ENCODE peak calls at places on chromosomes 6 and 20, in six cellular contexts. One of them, this sample, is unnamed.

GRCh38 chr20:55888655-55889054 is 116.7 kb downstream of the CBLN4 start:
- DNase-seq in coronary artery: no peak
- DNase-seq in left lung: no peak
- DNase-seq in nephron progenitor cell: no peak
- DNase-seq in WTC11: no peak
- DNase-seq in OCI-LY7: peak
- DNase-seq in this sample: no peak

GRCh38 chr6:16408766-16409165 is 170.4 kb downstream of the GMPR start:
- DNase-seq in WTC11: no peak
- DNase-seq in left lung: no peak
- DNase-seq in coronary artery: no peak
- DNase-seq in nephron progenitor cell: no peak
- DNase-seq in OCI-LY7: no peak
- DNase-seq in this sample: no peak

GRCh38 chr6:68086199-68086598 is 548.9 kb upstream of the ADGRB3 start:
- DNase-seq in nephron progenitor cell: no peak
- DNase-seq in OCI-LY7: peak
- DNase-seq in WTC11: no peak
- DNase-seq in coronary artery: no peak
- DNase-seq in left lung: no peak
- DNase-seq in this sample: no peak

GRCh38 chr6:165663283-165663735 is 268 bp upstream of the PDE10A start:
- DNase-seq in OCI-LY7: no peak
- DNase-seq in coronary artery: no peak
- DNase-seq in WTC11: peak
- DNase-seq in left lung: no peak
- DNase-seq in nephron progenitor cell: no peak
- DNase-seq in this sample: no peak

GRCh38 chr20:38355161-38356012 is 9.1 kb downstream of the LBP start:
- DNase-seq in coronary artery: no peak
- DNase-seq in WTC11: peak
- DNase-seq in left lung: no peak
- DNase-seq in OCI-LY7: peak
- DNase-seq in nephron progenitor cell: no peak
- DNase-seq in this sample: no peak

GRCh38 chr6:90319979-90320667 is 23.5 kb upstream of the BACH2 start:
- DNase-seq in nephron progenitor cell: no peak
- DNase-seq in left lung: no peak
- DNase-seq in coronary artery: no peak
- DNase-seq in OCI-LY7: no peak
- DNase-seq in WTC11: no peak
- DNase-seq in this sample: no peak

GRCh38 chr20:51930775-51931174 is 128.5 kb upstream of the SALL4 start:
- DNase-seq in left lung: no peak
- DNase-seq in nephron progenitor cell: no peak
- DNase-seq in WTC11: no peak
- DNase-seq in OCI-LY7: no peak
- DNase-seq in coronary artery: no peak
- DNase-seq in this sample: peak

GRCh38 chr6:101666256-101666655 is 272.7 kb downstream of the GRIK2 start:
- DNase-seq in OCI-LY7: no peak
- DNase-seq in coronary artery: no peak
- DNase-seq in WTC11: no peak
- DNase-seq in nephron progenitor cell: no peak
- DNase-seq in left lung: no peak
- DNase-seq in this sample: peak

GRCh38 chr20:38536310-38536709 is 44.7 kb upstream of the ADIG start:
- DNase-seq in left lung: no peak
- DNase-seq in OCI-LY7: no peak
- DNase-seq in nephron progenitor cell: no peak
- DNase-seq in WTC11: no peak
- DNase-seq in coronary artery: no peak
- DNase-seq in this sample: peak

GRCh38 chr6:130161627-130162404 is 60.9 kb downstream of the SAMD3 start:
- DNase-seq in coronary artery: no peak
- DNase-seq in OCI-LY7: no peak
- DNase-seq in nephron progenitor cell: no peak
- DNase-seq in left lung: no peak
- DNase-seq in WTC11: no peak
- DNase-seq in this sample: no peak

GRCh38 chr6:148082721-148083120 is 259.9 kb upstream of the SASH1 start:
- DNase-seq in left lung: no peak
- DNase-seq in coronary artery: no peak
- DNase-seq in OCI-LY7: no peak
- DNase-seq in WTC11: no peak
- DNase-seq in nephron progenitor cell: no peak
- DNase-seq in this sample: no peak

GRCh38 chr20:50302463-50303041 is 111.9 kb downstream of the CEBPB start:
- DNase-seq in coronary artery: no peak
- DNase-seq in left lung: peak
- DNase-seq in nephron progenitor cell: no peak
- DNase-seq in WTC11: no peak
- DNase-seq in OCI-LY7: no peak
- DNase-seq in this sample: no peak

GRCh38 chr6:133890941-133891813 is 2.3 kb downstream of the TCF21 start:
- DNase-seq in nephron progenitor cell: peak
- DNase-seq in WTC11: peak
- DNase-seq in coronary artery: peak
- DNase-seq in OCI-LY7: no peak
- DNase-seq in left lung: no peak
- DNase-seq in this sample: peak
- TF ChIP-seq CTCF in nephron progenitor cell: no peak
- TF ChIP-seq CTCF in WTC11: no peak
- TF ChIP-seq CTCF in coronary artery: no peak
- TF ChIP-seq CTCF in OCI-LY7: no peak
- TF ChIP-seq CTCF in left lung: no peak
- TF ChIP-seq CTCF in this sample: no peak

GRCh38 chr20:41468994-41469600 is 102.5 kb upstream of the EMILIN3 start:
- DNase-seq in WTC11: no peak
- DNase-seq in coronary artery: no peak
- DNase-seq in left lung: no peak
- DNase-seq in nephron progenitor cell: no peak
- DNase-seq in OCI-LY7: no peak
- DNase-seq in this sample: no peak

GRCh38 chr20:41470362-41471095 is 103.9 kb upstream of the EMILIN3 start:
- DNase-seq in left lung: no peak
- DNase-seq in OCI-LY7: no peak
- DNase-seq in nephron progenitor cell: no peak
- DNase-seq in WTC11: no peak
- DNase-seq in coronary artery: no peak
- DNase-seq in this sample: no peak

GRCh38 chr20:41469868-41470267 is 103.2 kb upstream of the EMILIN3 start:
- DNase-seq in WTC11: no peak
- DNase-seq in coronary artery: no peak
- DNase-seq in left lung: no peak
- DNase-seq in OCI-LY7: no peak
- DNase-seq in nephron progenitor cell: no peak
- DNase-seq in this sample: no peak

GRCh38 chr20:41467690-41468089 is 101.1 kb upstream of the EMILIN3 start:
- DNase-seq in coronary artery: no peak
- DNase-seq in WTC11: no peak
- DNase-seq in nephron progenitor cell: no peak
- DNase-seq in left lung: no peak
- DNase-seq in OCI-LY7: no peak
- DNase-seq in this sample: peak

DNA sequence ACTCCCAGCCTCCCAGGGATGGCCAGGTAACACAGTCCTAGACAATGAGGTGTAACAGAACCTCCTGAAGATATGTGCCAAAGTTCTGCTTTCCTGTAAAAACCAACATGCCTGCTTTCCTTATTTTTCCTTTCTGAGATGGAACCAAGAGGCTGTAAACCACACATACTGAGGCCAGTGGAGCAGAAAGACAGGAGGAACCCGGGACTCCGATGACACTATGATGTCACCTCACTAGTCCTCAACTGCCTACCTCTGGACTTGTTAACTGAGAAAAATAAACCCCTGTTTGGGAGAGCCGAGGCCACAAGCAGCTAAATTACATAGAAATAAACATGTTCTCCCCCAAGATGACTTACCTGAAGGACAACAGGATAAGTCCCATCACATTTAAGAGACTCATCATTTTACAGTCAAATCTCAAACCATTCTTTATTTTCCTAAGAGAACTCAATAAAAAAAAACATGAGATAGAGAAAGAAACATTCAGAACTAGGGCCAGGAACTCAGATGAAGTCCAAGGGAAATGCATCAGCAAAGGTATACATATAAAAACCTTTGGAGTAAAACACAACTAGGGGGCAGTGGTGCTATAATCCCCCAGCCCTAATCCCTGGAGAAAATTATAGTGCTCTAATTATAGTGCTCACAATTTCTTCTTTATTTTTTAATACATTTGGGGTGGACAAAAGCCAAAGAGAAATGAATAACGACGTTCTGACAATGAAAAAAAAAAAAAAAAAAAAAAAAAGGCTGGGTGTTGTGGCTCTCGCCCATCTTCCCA is 100.4 kb upstream of the EMILIN3 start:
- DNase-seq in OCI-LY7: no peak
- DNase-seq in WTC11: no peak
- DNase-seq in left lung: no peak
- DNase-seq in coronary artery: no peak
- DNase-seq in nephron progenitor cell: no peak
- DNase-seq in this sample: no peak
- TF ChIP-seq CTCF in OCI-LY7: peak
- TF ChIP-seq CTCF in WTC11: no peak
- TF ChIP-seq CTCF in left lung: no peak
- TF ChIP-seq CTCF in coronary artery: no peak
- TF ChIP-seq CTCF in nephron progenitor cell: no peak
- TF ChIP-seq CTCF in this sample: no peak

DNA sequence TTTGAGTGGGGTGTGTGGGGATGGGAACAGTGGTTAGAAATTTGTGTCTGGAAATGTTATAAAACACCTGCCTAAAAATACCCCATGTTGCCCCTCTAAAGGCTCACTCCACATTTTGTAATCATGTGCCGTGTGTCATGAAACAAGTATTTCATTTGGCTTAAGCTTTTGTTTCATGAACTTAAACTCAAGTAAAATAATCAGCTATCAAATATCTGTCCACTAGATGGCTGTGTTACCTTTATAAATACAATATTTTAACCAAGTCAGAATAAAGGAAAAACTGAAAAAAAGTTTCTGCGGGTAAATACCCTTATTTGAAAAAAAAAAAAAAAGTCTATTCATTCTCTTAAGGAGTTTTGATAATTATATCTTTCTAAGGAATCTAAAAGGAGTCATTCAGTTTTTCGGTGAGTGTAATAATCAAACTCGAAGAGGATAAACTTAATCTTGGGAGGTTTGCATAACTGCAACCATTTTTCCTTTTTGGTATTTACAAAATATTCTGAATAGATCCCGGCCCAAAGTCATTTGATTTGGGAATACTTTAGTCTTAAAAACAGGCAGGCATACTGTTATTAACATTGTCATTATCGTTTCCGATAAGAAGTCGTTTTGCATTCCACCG is 29.9 kb upstream of the MTRF1L start:
- DNase-seq in OCI-LY7: peak
- DNase-seq in coronary artery: no peak
- DNase-seq in nephron progenitor cell: no peak
- DNase-seq in WTC11: no peak
- DNase-seq in left lung: no peak
- DNase-seq in this sample: peak
- TF ChIP-seq CTCF in OCI-LY7: peak
- TF ChIP-seq CTCF in coronary artery: no peak
- TF ChIP-seq CTCF in nephron progenitor cell: peak
- TF ChIP-seq CTCF in WTC11: no peak
- TF ChIP-seq CTCF in left lung: no peak
- TF ChIP-seq CTCF in this sample: no peak

DNA sequence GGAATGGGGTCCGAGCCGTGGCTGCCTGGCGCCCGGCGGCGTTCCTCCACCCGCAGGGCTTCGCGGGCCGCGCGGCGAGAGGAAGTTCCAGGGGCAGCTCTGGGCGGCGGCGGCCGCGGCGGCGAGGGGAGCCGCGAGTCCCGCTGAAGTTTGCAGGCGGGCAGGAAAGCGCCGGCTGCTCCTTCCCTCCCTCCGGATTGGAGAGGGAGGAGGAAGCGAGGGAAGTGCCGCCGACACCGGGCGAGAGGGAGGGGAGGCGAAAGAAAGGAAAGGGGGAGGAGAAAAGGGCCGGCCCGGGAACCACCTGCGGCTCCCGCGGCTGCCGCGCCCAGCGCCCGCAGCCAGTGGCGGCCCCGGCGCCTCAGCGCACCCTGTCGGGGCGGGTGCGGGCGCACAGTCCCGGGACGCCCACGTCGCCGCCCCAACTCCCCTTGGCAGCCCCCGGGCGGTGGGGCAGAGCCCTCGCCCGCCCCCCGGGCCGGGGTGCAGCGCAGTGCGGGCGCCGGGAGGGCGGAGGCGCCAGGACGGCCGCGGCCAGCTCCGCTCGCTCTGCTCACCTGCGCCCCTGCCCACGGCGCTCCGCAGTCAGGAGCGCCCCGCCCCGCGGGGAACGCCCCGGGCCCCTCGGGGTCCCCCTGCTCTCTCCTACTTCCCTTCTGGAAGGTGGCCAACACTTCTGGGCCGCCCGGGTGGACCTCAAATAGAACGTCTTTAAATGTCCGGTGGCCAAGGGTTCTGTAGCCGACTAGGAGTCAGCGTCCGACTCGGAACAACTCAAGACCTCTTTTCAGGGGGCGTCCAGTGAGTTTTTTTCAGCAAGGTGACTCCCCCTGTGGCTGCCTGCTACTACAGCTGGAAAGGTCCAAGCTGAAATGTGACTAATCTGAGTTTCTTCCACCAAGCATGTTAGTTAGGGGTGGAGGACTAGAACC is 80.3 kb upstream of the CCDC28A start:
- DNase-seq in coronary artery: no peak
- DNase-seq in nephron progenitor cell: peak
- DNase-seq in OCI-LY7: peak
- DNase-seq in left lung: peak
- DNase-seq in WTC11: peak
- DNase-seq in this sample: peak
- TF ChIP-seq CTCF in coronary artery: no peak
- TF ChIP-seq CTCF in nephron progenitor cell: no peak
- TF ChIP-seq CTCF in OCI-LY7: no peak
- TF ChIP-seq CTCF in left lung: no peak
- TF ChIP-seq CTCF in WTC11: no peak
- TF ChIP-seq CTCF in this sample: no peak

DNA sequence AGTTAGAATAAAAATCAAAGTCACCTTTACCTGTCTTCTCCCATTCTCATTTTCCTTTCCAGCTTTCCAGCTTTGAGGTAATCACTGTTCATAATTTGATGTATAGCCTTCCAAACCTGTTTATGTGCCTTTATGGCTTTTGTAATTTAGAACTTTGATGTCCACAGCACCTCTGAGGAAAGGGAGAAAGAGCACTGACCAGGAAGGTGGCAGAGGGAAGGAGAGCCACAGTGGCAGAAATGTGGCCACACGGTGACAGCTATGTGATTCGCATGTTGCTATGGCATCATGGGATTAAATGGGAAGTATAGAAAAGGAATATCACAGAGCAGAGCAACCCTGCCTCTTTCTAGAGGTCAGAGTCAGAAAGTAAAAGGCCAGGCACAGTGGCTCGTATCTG is 51.7 kb upstream of the PLCG1 start:
- DNase-seq in WTC11: no peak
- DNase-seq in OCI-LY7: no peak
- DNase-seq in nephron progenitor cell: no peak
- DNase-seq in left lung: no peak
- DNase-seq in coronary artery: no peak
- DNase-seq in this sample: no peak
- TF ChIP-seq CTCF in WTC11: no peak
- TF ChIP-seq CTCF in OCI-LY7: no peak
- TF ChIP-seq CTCF in nephron progenitor cell: no peak
- TF ChIP-seq CTCF in left lung: no peak
- TF ChIP-seq CTCF in coronary artery: no peak
- TF ChIP-seq CTCF in this sample: no peak

This sample was measured in bronchial epithelial cell.